ENCODE peak calls at places on chromosomes 5 and 9, in seven cellular contexts. E is NCI-H1930; S is GM03348; O is activated T-helper 1 cell treated with anti-CD3 and anti-CD28 coated beads, Interleukin-12 subunit alpha, Interleukin-12 subunit beta, Interleukin-2, Interleukin-4 antibody, amounts not matched to agents 30 ng/mL and 10 ng/mL and 1 ng/mL, durations not matched to agents 14 hours and 24 hours and 36 hours; G is lower leg skin; Z is activated CD8-positive, alpha-beta memory T cell treated with anti-CD3 and anti-CD28 coated beads, Interleukin-2, amount 50 U/mL, for 4 hours; Q is renal cortical epithelial cell. Y is an unnamed sample.

GRCh38 chr5:55187370-55187769 is 14.4 kb upstream of the CDC20B start:
- DNase-seq in E (no peak), S (no peak), O (no peak), G (no peak), Z (no peak), Q (peak), Y (no peak)

GRCh38 chr9:120940573-120940972 is 14.0 kb upstream of the TRAF1 start:
- DNase-seq in E (no peak), S (no peak), O (no peak), G (no peak), Z (no peak), Q (no peak), Y (no peak)

GRCh38 chr9:99878651-99879050 is 27.8 kb upstream of the STX17 start:
- DNase-seq in E (no peak), S (peak), O (no peak), G (no peak), Z (no peak), Q (peak), Y (no peak)

GRCh38 chr5:93186031-93186682 is 394.9 kb downstream of the NR2F1-AS1 start:
- DNase-seq in E (no peak), S (peak), O (no peak), G (no peak), Z (no peak), Q (peak), Y (no peak)

GRCh38 chr5:39331993-39332392 is 32.3 kb downstream of the C9 start:
- DNase-seq in E (no peak), S (peak), O (no peak), G (no peak), Z (no peak), Q (no peak), Y (no peak)

GRCh38 chr5:137696481-137696880 is 39.4 kb downstream of the KLHL3 start:
- DNase-seq in E (no peak), S (no peak), O (no peak), G (no peak), Z (peak), Q (peak), Y (no peak)

GRCh38 chr9:22244141-22245011 is 202.2 kb upstream of the DMRTA1 start:
- DNase-seq in E (peak), S (peak), O (no peak), G (no peak), Z (no peak), Q (peak), Y (no peak)

GRCh38 chr9:22208846-22209585 is 199.9 kb upstream of the CDKN2B start:
- DNase-seq in E (no peak), S (peak), O (no peak), G (no peak), Z (no peak), Q (peak), Y (no peak)

GRCh38 chr5:120052916-120053828 is 410.9 kb upstream of the PRR16 start:
- DNase-seq in E (no peak), S (no peak), O (no peak), G (peak), Z (no peak), Q (no peak), Y (no peak)

GRCh38 chr5:138989720-138990119 is 114.6 kb upstream of the LRRTM2 start:
- DNase-seq in E (no peak), S (peak), O (no peak), G (no peak), Z (no peak), Q (no peak), Y (no peak)

GRCh38 chr5:1853531-1853930 is 29.2 kb downstream of the IRX4 start:
- DNase-seq in E (no peak), S (no peak), O (no peak), G (no peak), Z (no peak), Q (no peak), Y (no peak)

GRCh38 chr9:104682642-104683041 is 11.7 kb upstream of the OR13D1 start:
- DNase-seq in E (peak), S (peak), O (no peak), G (no peak), Z (no peak), Q (peak), Y (no peak)

GRCh38 chr9:129102791-129103594 is 7.6 kb downstream of the CRAT start:
- DNase-seq in E (peak), S (peak), O (no peak), G (peak), Z (no peak), Q (no peak), Y (no peak)

GRCh38 chr9:83583151-83584014 is 39.6 kb upstream of the IDNK start:
- DNase-seq in E (peak), S (peak), O (no peak), G (peak), Z (peak), Q (peak), Y (peak)

GRCh38 chr5:107652839-107653607 is 17.7 kb downstream of the EFNA5 start:
- DNase-seq in E (no peak), S (no peak), O (no peak), G (no peak), Z (no peak), Q (no peak), Y (no peak)

GRCh38 chr5:51651889-51652288 is 268.6 kb downstream of the ISL1 start:
- DNase-seq in E (no peak), S (no peak), O (no peak), G (no peak), Z (no peak), Q (peak), Y (no peak)

GRCh38 chr5:59757442-59757841 is 136.1 kb downstream of the PDE4D start:
- DNase-seq in E (no peak), S (no peak), O (no peak), G (no peak), Z (no peak), Q (peak), Y (no peak)

GRCh38 chr5:124741711-124742496 is 4.5 kb downstream of the ZNF608 start:
- DNase-seq in E (peak), S (peak), O (no peak), G (no peak), Z (no peak), Q (peak), Y (no peak)

GRCh38 chr5:107669543-107670027 is 1.2 kb downstream of the EFNA5 start:
- DNase-seq in E (peak), S (peak), O (no peak), G (peak), Z (no peak), Q (no peak), Y (no peak)

GRCh38 chr9:91843623-91844111 is 106.4 kb downstream of the ROR2 start:
- DNase-seq in E (no peak), S (peak), O (no peak), G (no peak), Z (no peak), Q (no peak), Y (no peak)

GRCh38 chr5:9888517-9888916 is 258.4 kb upstream of the TAS2R1 start:
- DNase-seq in E (no peak), S (peak), O (no peak), G (no peak), Z (no peak), Q (peak), Y (no peak)

GRCh38 chr9:113614843-113615648 is 151.5 kb downstream of the RGS3 start:
- DNase-seq in E (no peak), S (peak), O (no peak), G (no peak), Z (no peak), Q (no peak), Y (no peak)

GRCh38 chr5:115439042-115439441 is 105.5 kb downstream of the FEM1C start:
- DNase-seq in E (no peak), S (no peak), O (no peak), G (no peak), Z (no peak), Q (peak), Y (no peak)

GRCh38 chr9:112925058-112925641 is 34.5 kb upstream of the SLC46A2 start:
- DNase-seq in E (peak), S (peak), O (no peak), G (no peak), Z (no peak), Q (peak), Y (no peak)

GRCh38 chr5:163914911-163915310 is 409.5 kb downstream of the MAT2B start:
- DNase-seq in E (no peak), S (no peak), O (no peak), G (no peak), Z (no peak), Q (no peak), Y (no peak)

GRCh38 chr5:178542455-178542854 is 47.7 kb downstream of the COL23A1 start:
- DNase-seq in E (no peak), S (no peak), O (no peak), G (no peak), Z (no peak), Q (peak), Y (no peak)

GRCh38 chr5:56951131-56951945 is 585 bp downstream of the MIER3 start:
- DNase-seq in E (no peak), S (peak), O (peak), G (no peak), Z (peak), Q (no peak), Y (no peak)

GRCh38 chr5:40165789-40166728 is 513.7 kb upstream of the PTGER4 start:
- DNase-seq in E (no peak), S (no peak), O (no peak), G (no peak), Z (no peak), Q (peak), Y (no peak)

GRCh38 chr9:3330792-3331420 is 194.9 kb downstream of the RFX3 start:
- DNase-seq in E (no peak), S (peak), O (no peak), G (no peak), Z (no peak), Q (peak), Y (no peak)

GRCh38 chr9:119556129-119556875 is 187.1 kb upstream of the BRINP1 start:
- DNase-seq in E (peak), S (peak), O (peak), G (peak), Z (peak), Q (peak), Y (peak)

GRCh38 chr5:102018690-102019089 is 277.4 kb downstream of the SLCO4C1 start:
- DNase-seq in E (no peak), S (no peak), O (no peak), G (no peak), Z (no peak), Q (no peak), Y (no peak)

GRCh38 chr5:104513194-104513602 is 950.6 kb upstream of the NUDT12 start:
- DNase-seq in E (no peak), S (no peak), O (no peak), G (no peak), Z (no peak), Q (peak), Y (no peak)

GRCh38 chr9:134631881-134632280 is 9.7 kb upstream of the COL5A1 start:
- DNase-seq in E (no peak), S (no peak), O (no peak), G (no peak), Z (peak), Q (no peak), Y (no peak)

GRCh38 chr5:35183243-35183955 is 46.9 kb downstream of the PRLR start:
- DNase-seq in E (peak), S (peak), O (no peak), G (no peak), Z (no peak), Q (peak), Y (no peak)

GRCh38 chr5:150017606-150018005 is 17.1 kb downstream of the HMGXB3 start:
- DNase-seq in E (no peak), S (peak), O (no peak), G (no peak), Z (no peak), Q (no peak), Y (no peak)

GRCh38 chr5:133589286-133589685 is 23.1 kb downstream of the FSTL4 start:
- DNase-seq in E (no peak), S (no peak), O (no peak), G (no peak), Z (no peak), Q (no peak), Y (no peak)

GRCh38 chr5:159040181-159040580 is 59.5 kb downstream of the EBF1 start:
- DNase-seq in E (no peak), S (no peak), O (no peak), G (no peak), Z (no peak), Q (no peak), Y (no peak)